ENCODE peak calls at places on chromosomes 1 and 21, in five cellular contexts. N, E, G, D and C are unnamed samples.

GRCh38 chr1:225851810-225852209 is 30.4 kb downstream of the TMEM63A start:
- DNase-seq in E (no peak), G (peak; percentile 47), D (no peak), N (no peak), C (no peak)

GRCh38 chr1:1433804-1434130 is 1.7 kb upstream of the VWA1 start:
- DNase-seq in E (no peak), G (peak; percentile 44), N (peak; percentile 39), D (peak; percentile 66), C (peak; percentile 78)

GRCh38 chr1:172976222-172977041 is 74.3 kb downstream of the TNFSF18 start:
- DNase-seq in D (no peak), E (no peak), N (peak; percentile 87), G (no peak), C (no peak)

GRCh38 chr1:29237906-29238600 is 1.7 kb downstream of the PTPRU start:
- DNase-seq in N (no peak), E (peak; percentile 40), D (peak; percentile 41), G (no peak), C (no peak)

GRCh38 chr1:220974431-220974830 is 95.2 kb downstream of the HLX start:
- DNase-seq in E (no peak), D (no peak), G (no peak), N (no peak), C (no peak)

GRCh38 chr1:241412646-241413045 is 55.6 kb upstream of the RGS7 start:
- DNase-seq in D (no peak), N (no peak), G (no peak), E (no peak), C (no peak)

GRCh38 chr1:234584926-234585325 is 25.1 kb downstream of the IRF2BP2 start:
- DNase-seq in D (peak; percentile 69), N (no peak), E (no peak), G (no peak), C (no peak)

GRCh38 chr1:160115545-160116276 is at the start of gene ATP1A2:
- DNase-seq in D (no peak), G (no peak), N (no peak), E (no peak), C (no peak)

GRCh38 chr1:10701145-10701544 is 95.3 kb downstream of the CASZ1 start:
- DNase-seq in E (no peak), N (no peak), D (no peak), G (no peak), C (no peak)

GRCh38 chr1:39305555-39305954 is 101.1 kb downstream of the MACF1 start:
- DNase-seq in D (no peak), G (no peak), E (no peak), N (no peak), C (no peak)

GRCh38 chr1:226551299-226551698 is 2.7 kb downstream of the STUM start:
- DNase-seq in N (no peak), E (no peak), G (no peak), D (no peak), C (no peak)

GRCh38 chr1:58896211-58897183 is 112.7 kb upstream of the JUN start:
- DNase-seq in E (no peak), D (peak; percentile 47), G (no peak), N (no peak), C (no peak)

GRCh38 chr1:14756617-14757259 is 158.3 kb downstream of the KAZN start:
- DNase-seq in E (no peak), N (peak; percentile 31), D (no peak), G (no peak), C (no peak)

GRCh38 chr1:45492691-45493090 is 1.7 kb upstream of the TESK2 start:
- DNase-seq in N (no peak), E (no peak), D (no peak), G (no peak), C (no peak)

GRCh38 chr1:45488978-45489377 is 2.0 kb downstream of the TESK2 start:
- DNase-seq in N (no peak), G (no peak), E (no peak), D (no peak), C (no peak)

GRCh38 chr1:45490121-45490622 is 791 bp downstream of the TESK2 start:
- DNase-seq in N (peak; percentile 21), G (no peak), E (no peak), D (no peak), C (no peak)

GRCh38 chr1:45491464-45492260 is 699 bp upstream of the TESK2 start:
- DNase-seq in N (no peak), E (no peak), D (no peak), G (no peak), C (no peak)

DNA sequence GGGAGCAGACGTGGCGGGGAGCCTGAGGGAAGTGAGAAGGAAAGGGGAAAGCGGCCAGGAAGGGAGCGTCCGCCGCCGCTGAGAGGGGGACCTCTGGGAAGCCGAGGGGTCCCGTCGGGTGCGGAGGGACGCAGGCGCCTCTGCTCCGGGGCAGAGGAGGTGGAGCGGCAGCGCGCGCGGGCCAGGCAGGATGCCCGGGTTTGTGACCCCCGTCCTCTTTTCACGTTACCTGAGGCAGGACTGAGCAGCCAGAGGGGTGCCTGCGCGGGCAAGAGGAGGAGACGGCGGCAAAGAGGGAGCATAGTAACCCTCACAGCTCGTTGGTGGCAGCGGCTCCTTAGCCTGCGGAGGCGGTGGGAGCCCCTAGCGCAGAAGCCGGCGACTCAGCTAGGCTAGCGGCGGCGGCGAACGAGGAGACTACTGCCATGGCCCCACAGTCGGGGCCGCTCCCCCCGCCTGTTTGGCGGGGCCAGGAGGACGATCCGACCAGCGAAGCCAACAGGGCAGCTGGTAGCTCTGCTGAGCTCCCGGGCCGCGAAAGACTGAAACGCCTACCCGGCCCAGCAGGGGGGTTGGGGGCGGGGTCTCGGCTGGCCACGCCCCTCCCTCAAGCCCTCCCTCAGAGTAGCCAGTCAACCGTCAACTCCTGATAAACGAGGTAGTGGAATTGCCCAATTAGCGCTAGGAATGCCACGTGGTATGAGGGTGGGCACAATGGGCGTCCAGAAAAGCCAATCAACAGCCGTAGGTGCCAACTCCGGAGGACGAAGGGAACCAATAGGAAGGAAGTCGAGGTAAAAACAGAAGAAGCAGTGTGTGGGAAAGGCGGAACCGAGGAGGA is at the start of gene TESK2:
- DNase-seq in D (peak; percentile 98), G (peak; percentile 80), N (peak; percentile 99), E (peak; percentile 100), C (peak; percentile 96)
- TF ChIP-seq POLR2A in D (peak; percentile 89), G (peak; percentile 57), N (peak; percentile 62), E (peak; percentile 50), C (peak; percentile 76)

GRCh38 chr21:41048141-41048540 is 119.8 kb upstream of the BACE2 start:
- DNase-seq in D (no peak), E (no peak), G (no peak), N (no peak), C (no peak)

GRCh38 chr21:41054206-41054605 is 113.8 kb upstream of the BACE2 start:
- DNase-seq in G (no peak), E (no peak), N (no peak), D (no peak), C (no peak)

GRCh38 chr21:41048636-41049035 is 119.3 kb upstream of the BACE2 start:
- DNase-seq in G (no peak), N (no peak), E (no peak), D (no peak), C (no peak)

GRCh38 chr21:41052820-41053555 is 115.0 kb upstream of the BACE2 start:
- DNase-seq in N (no peak), G (no peak), E (no peak), D (no peak), C (no peak)
- TF ChIP-seq POLR2A in N (no peak), G (no peak), E (no peak), D (no peak), C (no peak)

GRCh38 chr1:27137022-27137542 is 17.8 kb downstream of the SLC9A1 start:
- DNase-seq in G (peak; percentile 78), D (no peak), E (peak; percentile 42), N (no peak), C (no peak)
- TF ChIP-seq POLR2A in G (peak; percentile 72), D (no peak), E (no peak), N (no peak), C (no peak)

GRCh38 chr1:32072622-32073386 is at the start of gene TMEM39B:
- DNase-seq in G (peak; percentile 89), N (peak; percentile 95), E (peak; percentile 92), D (peak; percentile 95), C (peak; percentile 80)
- TF ChIP-seq POLR2A in G (peak; percentile 71), N (peak; percentile 52), E (peak; percentile 47), D (peak; percentile 63), C (peak; percentile 63)

GRCh38 chr1:33332881-33333280 is 12.0 kb upstream of the A3GALT2 start:
- DNase-seq in G (no peak), E (no peak), N (no peak), D (no peak), C (no peak)
- TF ChIP-seq POLR2A in G (no peak), E (no peak), N (no peak), D (no peak), C (no peak)

GRCh38 chr1:11880181-11880575 is 21.4 kb upstream of the NPPB start:
- DNase-seq in G (no peak), D (no peak), E (no peak), N (no peak), C (no peak)

GRCh38 chr1:11880911-11881748 is 22.4 kb upstream of the NPPB start:
- DNase-seq in N (no peak), E (no peak), D (no peak), G (no peak), C (no peak)

GRCh38 chr1:11885922-11886321 is 27.2 kb upstream of the NPPB start:
- DNase-seq in G (no peak), D (no peak), E (no peak), N (no peak), C (no peak)

GRCh38 chr1:11881749-11882441 is 23.1 kb upstream of the NPPB start:
- DNase-seq in D (no peak), G (no peak), N (no peak), E (no peak), C (no peak)

DNA sequence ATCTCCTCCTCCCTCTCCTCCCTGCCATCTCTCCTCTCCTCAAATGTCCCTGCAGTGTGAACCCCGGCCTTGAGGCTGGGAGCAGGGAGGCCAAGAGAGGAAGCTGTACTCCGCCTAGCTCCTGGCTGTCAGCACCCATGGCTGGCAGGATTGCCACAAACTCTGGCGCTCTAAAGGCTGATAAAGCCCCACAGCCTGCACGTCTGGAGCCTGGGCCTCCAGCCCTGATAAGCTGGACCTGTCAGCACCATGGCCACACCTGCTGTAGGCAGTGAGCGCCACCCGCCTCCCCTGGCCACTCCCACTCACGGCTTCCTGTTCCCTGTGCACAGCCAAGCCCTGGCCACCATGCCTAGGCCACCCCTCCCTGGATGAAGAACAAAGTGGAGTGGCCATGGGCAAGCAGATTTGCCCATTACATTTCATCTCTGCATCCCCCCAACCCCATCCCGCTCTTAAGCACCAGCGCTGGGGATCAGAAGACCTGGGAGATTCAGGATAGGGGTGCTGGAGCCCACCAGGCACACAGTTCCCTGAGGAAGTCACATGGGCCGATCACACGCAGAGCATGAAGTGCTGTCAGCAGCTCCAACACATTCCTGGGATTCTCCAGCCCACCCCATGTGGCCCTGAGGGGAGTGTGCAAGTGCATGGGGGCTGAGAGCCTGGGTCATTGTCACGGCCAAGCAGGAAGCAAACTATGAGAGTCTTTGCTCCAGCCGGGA is 24.2 kb upstream of the NPPB start:
- DNase-seq in G (no peak), E (no peak), D (no peak), N (no peak), C (no peak)
- TF ChIP-seq POLR2A in G (no peak), E (no peak), D (no peak), N (no peak), C (no peak)

GRCh38 chr1:89739013-89739843 is 81.6 kb upstream of the LRRC8D start:
- DNase-seq in E (peak; percentile 43), N (peak; percentile 80), D (no peak), G (no peak), C (peak; percentile 26)
- TF ChIP-seq POLR2A in E (no peak), N (no peak), D (no peak), G (no peak), C (no peak)